ENCODE peak calls at places on chromosome 7, in four cellular contexts. L is tibial artery; O is effector memory CD4-positive, alpha-beta T cell; P is HepG2. X is an unnamed sample.

GRCh38 chr7:1693991-1694524 is 24.0 kb downstream of the ELFN1 start:
- DNase-seq in L (peak; percentile 54), O (no peak), P (no peak), X (no peak)

GRCh38 chr7:70975816-70976215 is 156.1 kb upstream of the GALNT17 start:
- DNase-seq in L (no peak), O (no peak), P (no peak), X (no peak)

GRCh38 chr7:157464971-157465481 is 128.2 kb downstream of the DNAJB6 start:
- DNase-seq in L (no peak), O (no peak), P (no peak), X (no peak)

GRCh38 chr7:37541810-37542443 is 93.3 kb upstream of the ELMO1 start:
- DNase-seq in L (no peak), O (no peak), P (no peak), X (no peak)

GRCh38 chr7:7156663-7157062 is 25.7 kb upstream of the C1GALT1 start:
- DNase-seq in L (no peak), O (no peak), P (peak; percentile 81), X (no peak)

GRCh38 chr7:13628231-13629001 is 361.1 kb downstream of the ETV1 start:
- DNase-seq in L (no peak), O (no peak), P (no peak), X (no peak)

GRCh38 chr7:45211066-45211465 is 53.5 kb downstream of the RAMP3 start:
- DNase-seq in L (no peak), O (no peak), P (no peak), X (no peak)

GRCh38 chr7:102253973-102254370 is 32.7 kb upstream of the SH2B2 start:
- DNase-seq in L (no peak), O (no peak), P (no peak), X (no peak)

GRCh38 chr7:16421333-16422099 is at the start of gene CRPPA:
- DNase-seq in L (peak; percentile 69), O (no peak), P (peak; percentile 34), X (no peak)

GRCh38 chr7:96547371-96547811 is 162.3 kb downstream of the SEM1 start:
- DNase-seq in L (no peak), O (no peak), P (no peak), X (no peak)

GRCh38 chr7:129210256-129210988 is 14.4 kb upstream of the AHCYL2 start:
- DNase-seq in L (peak; percentile 85), O (no peak), P (peak; percentile 45), X (peak; percentile 89)

GRCh38 chr7:23544913-23545354 is 13.2 kb upstream of the TRA2A start:
- DNase-seq in L (no peak), O (no peak), P (peak; percentile 43), X (no peak)

GRCh38 chr7:124758327-124758726 is 7.3 kb downstream of the GPR37 start:
- DNase-seq in L (no peak), O (no peak), P (no peak), X (no peak)

GRCh38 chr7:52017802-52018679 is 701.4 kb upstream of the COBL start:
- DNase-seq in L (no peak), O (no peak), P (peak; percentile 58), X (no peak)

GRCh38 chr7:94384315-94384714 is 10.4 kb upstream of the COL1A2 start:
- DNase-seq in L (no peak), O (no peak), P (no peak), X (no peak)

GRCh38 chr7:7474436-7474835 is 61.2 kb downstream of the COL28A1 start:
- DNase-seq in L (no peak), O (no peak), P (no peak), X (no peak)

GRCh38 chr7:134845461-134845860 is 66.0 kb downstream of the CALD1 start:
- DNase-seq in L (no peak), O (no peak), P (peak; percentile 74), X (no peak)

GRCh38 chr7:69782917-69783684 is 184.8 kb downstream of the AUTS2 start:
- DNase-seq in L (peak; percentile 70), O (no peak), P (no peak), X (peak; percentile 68)

GRCh38 chr7:111931016-111931517 is 275.1 kb downstream of the DOCK4 start:
- DNase-seq in L (no peak), O (no peak), P (peak; percentile 96), X (no peak)

GRCh38 chr7:102312317-102312716 is 25.6 kb downstream of the SH2B2 start:
- DNase-seq in L (no peak), O (no peak), P (no peak), X (no peak)

GRCh38 chr7:134174797-134175261 is 47.7 kb downstream of the LRGUK start:
- DNase-seq in L (no peak), O (no peak), P (peak; percentile 10), X (peak; percentile 9)

GRCh38 chr7:151728286-151728660 is 148.6 kb downstream of the PRKAG2 start:
- DNase-seq in L (no peak), O (no peak), P (no peak), X (no peak)

GRCh38 chr7:151725844-151726770 is 150.8 kb downstream of the PRKAG2 start:
- DNase-seq in L (no peak), O (no peak), P (no peak), X (no peak)

GRCh38 chr7:151728746-151729145 is 148.2 kb downstream of the PRKAG2 start:
- DNase-seq in L (no peak), O (no peak), P (no peak), X (no peak)

GRCh38 chr7:151727579-151728285 is 149.2 kb downstream of the PRKAG2 start:
- DNase-seq in L (peak; percentile 89), O (no peak), P (no peak), X (peak; percentile 77)

DNA sequence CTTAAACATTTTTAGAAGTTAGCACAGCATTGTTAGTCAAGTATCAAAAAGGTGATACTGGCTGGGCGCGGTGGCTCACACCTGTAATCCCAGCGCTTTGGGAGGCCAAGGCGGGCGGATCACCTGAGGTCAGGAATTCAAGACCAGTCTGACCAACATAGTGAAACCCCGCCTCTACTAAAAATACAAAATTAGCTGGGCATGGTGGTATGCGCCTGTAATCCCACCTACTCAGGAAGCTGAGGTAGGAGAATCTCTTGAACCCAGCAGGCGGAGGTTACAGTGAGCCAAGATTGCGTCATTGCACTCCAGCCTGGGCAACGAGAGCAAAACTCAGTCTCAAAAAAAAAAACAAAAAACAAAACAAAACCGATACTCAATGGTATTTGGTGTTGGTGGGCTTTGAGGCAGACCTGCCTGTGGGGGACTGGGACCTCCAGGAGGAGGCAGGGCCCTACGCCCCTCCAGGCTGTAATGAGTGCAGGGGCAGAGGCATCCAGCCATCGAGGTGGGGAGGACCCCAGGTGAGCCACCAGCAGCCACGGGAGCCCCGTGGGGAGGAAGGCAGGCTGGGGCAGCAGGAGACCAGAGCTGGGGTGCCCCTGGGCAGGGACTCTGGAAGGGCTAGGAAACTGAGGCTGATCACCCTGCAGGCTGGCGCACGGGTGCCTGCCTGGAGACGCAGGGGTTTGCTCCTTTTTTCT is 149.9 kb downstream of the PRKAG2 start:
- DNase-seq in L (no peak), O (no peak), P (no peak), X (no peak)
- H3K27ac ChIP-seq in L (peak overlapping the region; percentile 49), O (no peak overlapping the region), P (no peak overlapping the region), X (no peak overlapping the region)

DNA sequence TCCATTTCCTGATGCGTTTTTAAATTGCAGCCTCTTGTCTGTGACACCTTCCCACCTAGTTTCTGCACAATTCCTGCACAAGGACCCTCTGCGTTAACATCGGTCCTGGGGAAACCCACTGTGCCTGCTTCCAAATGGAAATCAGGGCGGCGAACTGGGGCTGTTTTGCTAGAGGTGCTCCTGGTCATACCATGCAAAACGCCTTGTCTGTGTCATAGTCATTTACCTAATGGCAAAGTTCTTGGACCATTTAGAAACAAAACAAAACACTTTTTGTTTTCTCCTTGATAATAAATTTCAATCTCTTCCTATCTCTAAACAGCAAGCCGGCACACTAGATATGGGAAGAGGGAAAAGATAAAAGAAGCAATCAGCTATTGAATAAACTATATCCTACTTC is 206.9 kb upstream of the KLF14 start:
- DNase-seq in L (no peak), O (no peak), P (no peak), X (no peak)
- H3K4me1 ChIP-seq in L (peaks cover 100% of the 10 kb centered on the region), O (peaks cover 59% of the 10 kb centered on the region), P (peaks cover 77% of the 10 kb centered on the region), X (peaks cover 90% of the 10 kb centered on the region)

GRCh38 chr7:108425876-108426275 is 30.4 kb downstream of the NRCAM start:
- DNase-seq in L (no peak), O (no peak), P (no peak), X (no peak)

GRCh38 chr7:108420482-108420908 is 35.7 kb downstream of the NRCAM start:
- DNase-seq in L (no peak), O (no peak), P (no peak), X (no peak)

GRCh38 chr7:108421720-108422331 is 34.4 kb downstream of the NRCAM start:
- DNase-seq in L (no peak), O (no peak), P (no peak), X (no peak)

GRCh38 chr7:108423089-108423989 is 32.9 kb downstream of the NRCAM start:
- DNase-seq in L (no peak), O (no peak), P (no peak), X (no peak)

DNA sequence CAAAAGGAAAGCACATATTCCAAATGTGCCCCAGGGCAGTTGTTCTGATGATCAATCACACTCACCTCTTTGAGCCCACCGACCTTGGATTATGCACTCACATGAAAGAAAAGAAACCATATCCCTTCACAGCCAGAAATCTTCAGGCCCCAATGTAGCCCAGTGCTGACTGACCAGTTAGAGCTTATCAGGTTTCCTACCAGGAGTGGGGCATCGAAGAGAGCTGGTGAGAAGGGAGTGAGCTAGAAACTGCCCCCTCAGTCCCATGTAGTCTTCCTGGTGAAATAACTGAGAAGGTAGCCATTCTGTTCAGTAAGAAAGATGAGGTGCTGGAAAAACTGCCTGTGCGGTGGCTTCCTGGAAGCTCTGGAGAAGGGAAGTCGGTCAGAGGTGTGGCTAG is 32.2 kb downstream of the NRCAM start:
- DNase-seq in L (no peak), O (no peak), P (no peak), X (no peak)
- H3K4me3 ChIP-seq in L (no peak overlapping the region), O (no peak overlapping the region), P (no peak overlapping the region), X (no peak overlapping the region)

GRCh38 chr7:36232555-36232954 is 79.5 kb downstream of the EEPD1 start:
- DNase-seq in L (no peak), O (no peak), P (no peak), X (no peak)
- H3K27ac ChIP-seq in L (peak overlapping the region; percentile 66), O (no peak overlapping the region), P (no peak overlapping the region), X (no peak overlapping the region)

GRCh38 chr7:151722533-151722932 is 154.4 kb downstream of the PRKAG2 start:
- DNase-seq in L (no peak), O (no peak), P (no peak), X (no peak)

GRCh38 chr7:151721694-151722093 is 155.2 kb downstream of the PRKAG2 start:
- DNase-seq in L (no peak), O (no peak), P (no peak), X (no peak)

GRCh38 chr7:151723321-151723720 is 153.6 kb downstream of the PRKAG2 start:
- DNase-seq in L (no peak), O (no peak), P (no peak), X (no peak)

GRCh38 chr7:151724250-151724915 is 152.5 kb downstream of the PRKAG2 start:
- DNase-seq in L (no peak), O (no peak), P (no peak), X (no peak)

DNA sequence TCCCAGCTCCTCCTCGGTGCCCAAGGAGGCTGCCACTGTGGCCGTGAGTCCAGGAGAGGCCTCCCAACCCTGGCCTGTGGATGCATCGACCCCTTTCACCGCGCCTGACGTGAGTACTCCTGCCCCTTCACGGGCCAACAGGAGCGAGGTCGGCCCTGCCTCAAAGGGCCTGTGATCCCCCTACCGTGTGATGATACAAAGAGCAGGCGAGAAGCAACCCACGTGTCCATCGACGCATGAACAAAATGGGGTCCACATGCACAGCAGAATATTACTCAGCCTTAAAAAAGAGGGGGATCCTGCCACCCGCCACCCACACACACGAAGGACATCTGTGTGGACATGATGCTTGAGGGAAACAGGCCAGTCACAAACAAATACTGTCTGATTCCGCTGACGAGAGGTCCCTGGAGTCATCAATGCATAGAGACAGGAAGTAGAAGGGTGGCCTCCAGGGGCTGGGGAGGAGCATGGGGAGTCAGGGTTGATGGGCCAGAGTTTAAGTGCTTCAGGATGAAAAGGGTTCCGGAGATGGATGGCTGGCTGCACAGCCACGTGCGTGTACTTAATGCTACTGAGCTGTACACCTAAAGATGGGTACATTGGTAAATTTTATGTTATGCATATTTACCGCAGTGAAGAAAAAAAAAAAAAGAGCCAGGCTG is 151.9 kb downstream of the PRKAG2 start:
- DNase-seq in L (no peak), O (no peak), P (no peak), X (no peak)
- H3K4me1 ChIP-seq in L (peaks cover 20% of the 10 kb centered on the region), O (no peaks in the 10 kb centered on the region), P (peaks cover 9% of the 10 kb centered on the region), X (peaks cover 9% of the 10 kb centered on the region)

X was measured in tibial nerve.